ENCODE peak calls at places on chromosomes 16 and 17, in five cellular contexts. V is heart right ventricle; L is transverse colon; S is Peyer's patch; G is CD4-positive, alpha-beta T cell. P is an unnamed sample.

GRCh38 chr16:17238285-17239028 is 232.3 kb downstream of the XYLT1 start:
- DNase-seq in S (no peak), V (no peak), G (no peak), L (no peak), P (no peak)

GRCh38 chr17:2089021-2089422 is 34.1 kb downstream of the HIC1 start:
- DNase-seq in L (no peak), S (no peak), V (no peak), G (no peak), P (no peak)

GRCh38 chr17:55606431-55606830 is 95.2 kb upstream of the SMIM36 start:
- DNase-seq in L (no peak), G (no peak), S (no peak), V (no peak), P (no peak)

GRCh38 chr17:17512866-17513265 is 16.7 kb upstream of the RASD1 start:
- DNase-seq in S (no peak), G (no peak), V (no peak), L (no peak), P (no peak)

GRCh38 chr16:57512296-57513001 is 23.9 kb downstream of the CCDC102A start:
- DNase-seq in V (no peak), G (no peak), L (no peak), S (no peak), P (no peak)

GRCh38 chr16:50573279-50573678 is 25.1 kb downstream of the NKD1 start:
- DNase-seq in V (no peak), G (no peak), L (no peak), S (no peak), P (no peak)

GRCh38 chr16:83901101-83901500 is 2.2 kb downstream of the MLYCD start:
- DNase-seq in G (no peak), S (no peak), L (no peak), V (no peak), P (no peak)

GRCh38 chr17:39611441-39612112 is 3.9 kb upstream of the NEUROD2 start:
- DNase-seq in L (no peak), S (no peak), G (no peak), V (no peak), P (no peak)

GRCh38 chr17:44932526-44933097 is 15.0 kb downstream of the KIF18B start:
- DNase-seq in S (no peak), L (no peak), V (no peak), G (no peak), P (no peak)

GRCh38 chr16:89364603-89365002 is 125.8 kb downstream of the ANKRD11 start:
- DNase-seq in V (no peak), L (no peak), G (no peak), S (no peak), P (no peak)

GRCh38 chr17:12358477-12358876 is 307.2 kb upstream of the MYOCD start:
- DNase-seq in V (no peak), S (no peak), G (no peak), L (peak), P (no peak)

GRCh38 chr17:42266918-42267766 is 9.0 kb downstream of the STAT5B start:
- DNase-seq in V (no peak), G (no peak), S (no peak), L (no peak), P (no peak)

GRCh38 chr16:11315499-11315898 is 29.8 kb upstream of the RMI2 start:
- DNase-seq in L (no peak), V (no peak), G (no peak), S (no peak), P (no peak)

GRCh38 chr16:88339926-88340754 is 42.6 kb upstream of the ZNF469 start:
- DNase-seq in G (no peak), V (no peak), S (peak), L (peak), P (no peak)

GRCh38 chr17:42846594-42847280 is 2.4 kb downstream of the AOC2 start:
- DNase-seq in S (no peak), G (no peak), L (no peak), V (no peak), P (no peak)

GRCh38 chr16:87531418-87531817 is 38.6 kb upstream of the ZCCHC14 start:
- DNase-seq in G (no peak), S (no peak), V (no peak), L (no peak), P (no peak)

GRCh38 chr17:47820023-47820789 is 1.4 kb downstream of the OSBPL7 start:
- DNase-seq in V (no peak), G (no peak), L (peak), S (peak), P (no peak)

GRCh38 chr16:3175157-3176153 is 12.5 kb upstream of the OR1F1 start:
- DNase-seq in L (no peak), G (no peak), S (no peak), V (no peak), P (no peak)

GRCh38 chr16:51154271-51155171 is 3.5 kb upstream of the SALL1 start:
- DNase-seq in L (no peak), G (no peak), V (no peak), S (no peak), P (no peak)

GRCh38 chr16:54355251-54355650 is 68.7 kb upstream of the IRX3 start:
- DNase-seq in V (no peak), G (no peak), L (no peak), S (no peak), P (no peak)

GRCh38 chr17:81277421-81277820 is 17.7 kb downstream of the SLC38A10 start:
- DNase-seq in V (peak), L (peak), S (no peak), G (no peak), P (no peak)

GRCh38 chr17:4949321-4950074 is 1.2 kb upstream of the PFN1 start:
- DNase-seq in V (peak), G (peak), L (peak), S (peak), P (peak)

GRCh38 chr17:53264730-53265129 is 558.0 kb upstream of the KIF2B start:
- DNase-seq in S (no peak), L (no peak), G (no peak), V (no peak), P (no peak)

GRCh38 chr17:48615963-48616718 is 1.0 kb upstream of the HOXB8 start:
- DNase-seq in V (no peak), L (no peak), G (no peak), S (no peak), P (no peak)

GRCh38 chr17:67636841-67637240 is 80.9 kb upstream of the NOL11 start:
- DNase-seq in G (no peak), L (no peak), V (no peak), S (no peak), P (no peak)

GRCh38 chr16:70267516-70267915 is 15.8 kb upstream of the EXOSC6 start:
- DNase-seq in S (peak), L (peak), V (no peak), G (no peak), P (no peak)

GRCh38 chr16:68711421-68712139 is 25.5 kb upstream of the CDH1 start:
- DNase-seq in V (no peak), L (no peak), G (no peak), S (no peak), P (no peak)

GRCh38 chr16:57711993-57712392 is 17.4 kb downstream of the DRC7 start:
- DNase-seq in L (no peak), G (no peak), V (no peak), S (no peak), P (no peak)

GRCh38 chr16:54066451-54067056 is 220.0 kb downstream of the IRX3 start:
- DNase-seq in V (peak), L (no peak), S (no peak), G (no peak), P (no peak)

GRCh38 chr16:58652741-58653140 is 23.1 kb upstream of the CNOT1 start:
- DNase-seq in G (no peak), L (no peak), S (no peak), V (no peak), P (no peak)

GRCh38 chr17:13931752-13932477 is 137.4 kb upstream of the COX10 start:
- DNase-seq in V (peak), G (no peak), L (peak), S (peak), P (peak)

GRCh38 chr17:12522743-12523181 is 142.9 kb upstream of the MYOCD start:
- DNase-seq in S (peak), L (peak), G (no peak), V (no peak), P (no peak)

GRCh38 chr17:33016920-33017319 is 25.3 kb downstream of the SPACA3 start:
- DNase-seq in G (no peak), S (peak), V (no peak), L (no peak), P (no peak)
- TF ChIP-seq CTCF in G (no peak), S (no peak), V (no peak), L (no peak), P (no peak)

DNA sequence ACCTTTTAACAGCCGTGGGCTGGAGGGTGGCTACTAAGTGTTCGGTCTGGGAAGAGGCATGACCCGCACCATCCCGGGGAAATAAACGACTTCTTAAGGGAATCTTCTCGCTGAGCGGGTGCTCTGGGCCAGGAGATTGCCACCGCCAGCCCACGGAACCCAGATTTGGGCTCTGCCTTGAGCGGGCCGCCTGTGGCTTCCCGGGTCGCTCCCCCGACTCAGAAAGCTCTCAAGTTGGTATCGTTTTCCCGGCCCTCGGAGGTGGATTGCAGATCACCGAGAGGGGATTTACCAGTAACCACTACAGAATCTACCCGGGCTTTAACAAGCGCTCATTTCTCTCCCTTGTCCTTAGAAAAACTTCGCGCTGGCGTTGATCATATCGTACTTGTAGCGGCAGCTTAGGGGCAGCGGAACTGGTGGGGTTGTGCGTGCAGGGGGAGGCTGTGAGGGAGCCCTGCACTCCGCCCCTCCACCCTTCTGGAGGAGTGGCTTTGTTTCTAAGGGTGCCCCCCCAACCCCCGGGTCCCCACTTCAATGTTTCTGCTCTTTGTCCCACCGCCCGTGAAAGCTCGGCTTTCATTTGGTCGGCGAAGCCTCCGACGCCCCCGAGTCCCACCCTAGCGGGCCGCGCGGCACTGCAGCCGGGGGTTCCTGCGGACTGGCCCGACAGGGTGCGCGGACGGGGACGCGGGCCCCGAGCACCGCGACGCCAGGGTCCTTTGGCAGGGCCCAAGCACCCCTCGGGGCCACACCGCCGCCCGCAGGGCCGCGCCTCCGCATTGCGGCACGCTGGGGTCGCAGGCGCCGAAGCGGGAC is 3.6 kb upstream of the CBX4 start:
- DNase-seq in S (no peak), G (peak), V (no peak), L (peak), P (peak)
- TF ChIP-seq CTCF in S (no peak), G (no peak), V (no peak), L (no peak), P (no peak)

DNA sequence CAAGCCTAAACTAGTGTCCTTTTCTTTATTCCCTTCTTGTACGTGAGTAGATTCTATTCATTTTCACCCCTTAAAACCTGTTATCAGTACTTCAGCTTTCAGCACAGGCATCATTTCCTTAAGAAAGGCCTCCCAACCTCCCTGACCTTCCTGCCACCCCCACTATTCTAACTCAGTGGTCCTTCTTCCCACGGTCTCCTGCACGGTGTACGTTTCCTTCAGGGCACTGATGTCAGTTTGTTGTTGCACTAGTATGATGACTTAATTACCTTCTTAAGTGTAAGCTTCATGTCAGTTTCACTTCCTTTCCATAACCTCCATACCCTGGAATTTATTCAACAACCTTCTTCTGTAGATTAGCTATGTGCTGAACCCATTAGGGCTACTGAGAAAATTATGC is 484.2 kb downstream of the HS3ST4 start:
- DNase-seq in S (no peak), V (no peak), L (no peak), G (no peak), P (no peak)
- TF ChIP-seq CTCF in S (no peak), V (no peak), L (no peak), G (no peak), P (no peak)

DNA sequence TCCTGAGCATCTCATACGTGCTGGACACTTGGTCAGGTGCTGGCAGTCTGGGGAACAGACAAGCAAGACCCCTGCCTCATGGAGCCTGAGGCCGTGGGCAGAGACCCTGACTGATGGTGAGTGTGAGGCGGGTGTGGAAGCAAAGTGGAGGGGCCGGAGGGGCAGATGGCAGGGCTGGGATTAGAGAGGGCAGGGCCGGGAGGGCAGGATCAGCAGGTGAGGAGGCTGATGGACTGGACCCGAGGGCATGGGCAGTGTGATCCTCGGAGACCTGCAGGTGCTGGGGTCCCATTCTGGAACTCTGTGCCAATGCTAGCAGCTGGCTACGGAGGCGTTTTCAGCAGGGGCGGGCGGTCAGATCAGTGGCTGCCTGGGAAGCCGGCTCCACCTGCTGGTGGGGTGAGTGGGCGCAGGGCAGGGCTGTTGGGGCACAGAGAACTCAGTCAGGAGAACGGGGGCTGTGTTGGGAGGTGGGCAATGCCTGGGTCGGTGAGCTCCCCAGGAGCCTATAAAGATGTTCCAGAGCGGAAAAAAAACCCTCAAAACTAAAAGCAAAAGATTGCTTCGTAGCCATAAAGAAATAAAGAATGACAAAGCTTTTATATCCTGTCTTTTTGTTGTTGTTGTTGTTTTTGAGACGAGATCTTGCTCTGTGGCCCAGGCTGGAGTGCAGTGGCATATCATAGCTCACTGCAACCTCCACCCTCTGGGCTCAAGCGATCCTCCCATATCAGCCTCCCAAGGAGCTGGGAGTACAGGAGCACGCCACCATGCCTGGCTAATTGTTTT is 8.9 kb upstream of the C16orf74 start:
- DNase-seq in G (no peak), V (no peak), L (peak), S (peak), P (no peak)
- TF ChIP-seq CTCF in G (peak), V (peak), L (peak), S (peak), P (no peak)

GRCh38 chr16:30485818-30486436 is 13.4 kb downstream of the ITGAL start:
- DNase-seq in G (no peak), V (no peak), S (no peak), L (no peak), P (no peak)

GRCh38 chr16:30478766-30479478 is 6.4 kb downstream of the ITGAL start:
- DNase-seq in V (no peak), S (no peak), L (no peak), G (no peak), P (no peak)

GRCh38 chr16:30484887-30485286 is 12.3 kb downstream of the ITGAL start:
- DNase-seq in L (no peak), S (no peak), V (no peak), G (no peak), P (no peak)

GRCh38 chr16:30476991-30477390 is 4.4 kb downstream of the ITGAL start:
- DNase-seq in V (no peak), S (no peak), G (no peak), L (no peak), P (no peak)

DNA sequence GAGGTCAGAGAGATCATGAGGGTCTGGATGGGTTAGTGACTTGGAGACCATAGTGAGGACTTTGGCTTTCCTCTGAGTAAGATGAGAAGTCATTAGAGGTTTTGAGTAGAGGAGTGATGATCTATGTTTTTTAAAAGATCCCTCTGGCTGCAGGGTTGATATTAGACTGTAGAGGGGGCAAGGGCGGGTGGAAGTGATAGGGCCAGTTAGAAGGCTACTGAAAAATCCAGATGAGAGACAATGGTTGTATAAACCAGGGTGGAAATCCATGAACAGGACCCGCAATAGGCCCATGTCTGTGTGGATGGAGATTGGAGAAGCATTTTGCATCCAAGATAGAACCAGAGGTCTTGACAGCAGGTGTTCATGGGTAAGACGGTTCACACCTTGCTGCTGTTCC is 9.8 kb downstream of the ITGAL start:
- DNase-seq in S (no peak), G (no peak), V (no peak), L (no peak), P (no peak)
- TF ChIP-seq CTCF in S (no peak), G (no peak), V (peak), L (peak), P (peak)

DNA sequence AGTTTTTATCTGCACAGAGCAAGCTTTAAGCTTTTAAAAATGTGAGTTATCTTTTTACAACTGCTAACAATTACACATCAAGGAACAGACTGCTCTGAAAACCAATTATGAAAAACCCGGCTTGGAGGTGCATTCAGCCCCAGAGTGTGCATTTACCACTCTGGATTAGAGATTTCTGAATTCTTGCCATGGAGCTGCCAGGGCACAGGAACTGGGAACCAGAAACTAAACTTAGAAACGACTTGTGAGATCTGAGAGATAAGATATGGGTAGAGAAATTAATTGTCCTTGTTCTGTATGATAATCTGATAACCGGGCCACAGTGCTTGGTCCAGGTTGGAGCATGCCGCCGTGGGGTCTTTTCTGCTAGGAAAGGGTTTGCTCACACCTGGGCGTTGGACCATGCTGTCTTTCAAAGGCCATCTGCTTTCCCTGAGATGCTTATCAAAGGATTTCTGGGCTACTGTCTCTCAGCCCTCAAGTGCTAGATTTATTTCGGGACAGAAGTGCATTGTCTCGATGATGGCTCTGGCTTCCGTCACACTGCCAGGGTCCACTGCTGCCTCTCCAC is 210.0 kb downstream of the MAF start:
- DNase-seq in V (no peak), L (no peak), G (no peak), S (no peak), P (no peak)
- TF ChIP-seq CTCF in V (no peak), L (no peak), G (no peak), S (no peak), P (no peak)

GRCh38 chr17:50198026-50198669 is 3.3 kb downstream of the COL1A1 start:
- DNase-seq in L (peak), V (peak), S (peak), G (peak), P (no peak)
- TF ChIP-seq CTCF in L (peak), V (peak), S (peak), G (peak), P (peak)

P was measured in natural killer cell.